ENCODE peak calls at places on chromosomes 1 and 21, in four cellular contexts. W is stimulated activated CD4-positive, alpha-beta T cell treated with anti-CD3 and anti-CD28 coated beads, Interleukin-1b, Interleukin-23, amount 100 ng/mL, for 4 hours; V is Jurkat, Clone E6-1; E is iris pigment epithelial cell. U is an unnamed sample.

GRCh38 chr1:190029441-190029840 is 448.2 kb downstream of the BRINP3 start:
- DNase-seq in W (no peak), V (no peak), E (no peak), U (no peak)

GRCh38 chr1:50490640-50491039 is 67.4 kb upstream of the DMRTA2 start:
- DNase-seq in W (no peak), V (no peak), E (peak; percentile 54), U (no peak)

GRCh38 chr21:20774737-20775136 is 223.5 kb upstream of the NCAM2 start:
- DNase-seq in W (no peak), V (no peak), E (no peak), U (no peak)

GRCh38 chr1:242454262-242455051 is 70.0 kb downstream of the PLD5 start:
- DNase-seq in W (no peak), V (peak; percentile 10), E (peak; percentile 53), U (no peak)

GRCh38 chr21:38263493-38263892 is 6.7 kb downstream of the KCNJ15 start:
- DNase-seq in W (no peak), V (no peak), E (peak; percentile 20), U (no peak)

GRCh38 chr1:7549693-7550161 is 221.4 kb upstream of the VAMP3 start:
- DNase-seq in W (no peak), V (no peak), E (no peak), U (no peak)

GRCh38 chr21:34796518-34797201 is 127.9 kb downstream of the CLIC6 start:
- DNase-seq in W (no peak), V (no peak), E (no peak), U (no peak)

GRCh38 chr1:202615501-202616354 is 94.5 kb downstream of the SYT2 start:
- DNase-seq in W (no peak), V (no peak), E (no peak), U (no peak)

GRCh38 chr1:66831529-66832239 is 30.6 kb upstream of the INSL5 start:
- DNase-seq in W (no peak), V (no peak), E (peak; percentile 11), U (no peak)

U was measured in DND-41.